ENCODE peak calls at places on chromosomes 5 and 9, in seven cellular contexts. H is glomerular endothelial cell, V is MM.1S, X is amygdala, D is pons, W is fibroblast of gingiva, O is cerebellum. Q is an unnamed sample.
A peak's percentile ranks its signal among the peaks of the same experiment; 100 is the strongest.

GRCh38 chr5:136754216-136754615 is 388.9 kb upstream of the TRPC7 start:
- DNase-seq in H (no peak), V (no peak), X (no peak), D (peak; percentile 54), W (no peak), O (no peak), Q (no peak)

GRCh38 chr9:18665947-18666346 is 192.0 kb downstream of the ADAMTSL1 start:
- DNase-seq in H (no peak), V (no peak), X (no peak), D (no peak), W (peak; percentile 64), O (no peak), Q (no peak)

GRCh38 chr5:15995206-15996052 is 184.2 kb downstream of the MARCHF11 start:
- DNase-seq in H (peak; percentile 51), V (peak; percentile 59), X (no peak), D (peak; percentile 53), W (peak; percentile 30), O (peak; percentile 8), Q (peak; percentile 8)

GRCh38 chr5:128403350-128403749 is 134.7 kb downstream of the FBN2 start:
- DNase-seq in H (no peak), V (no peak), X (no peak), D (no peak), W (no peak), O (no peak), Q (no peak)

GRCh38 chr5:135242021-135242480 is 157.0 kb downstream of the MACROH2A1 start:
- DNase-seq in H (peak; percentile 3), V (no peak), X (no peak), D (no peak), W (peak; percentile 28), O (no peak), Q (no peak)

GRCh38 chr9:133969681-133970580 is 22.2 kb downstream of the VAV2 start:
- DNase-seq in H (no peak), V (no peak), X (no peak), D (no peak), W (no peak), O (no peak), Q (no peak)

GRCh38 chr9:25677301-25678146 is 720 bp downstream of the TUSC1 start:
- DNase-seq in H (no peak), V (no peak), X (peak; percentile 44), D (peak; percentile 71), W (peak; percentile 36), O (peak; percentile 80), Q (no peak)

GRCh38 chr9:117407436-117408022 is 7.3 kb downstream of the ASTN2 start:
- DNase-seq in H (no peak), V (no peak), X (no peak), D (peak; percentile 92), W (no peak), O (peak; percentile 30), Q (no peak)

GRCh38 chr9:109448223-109448622 is 49.9 kb downstream of the PTPN3 start:
- DNase-seq in H (no peak), V (no peak), X (no peak), D (no peak), W (peak; percentile 60), O (no peak), Q (no peak)

GRCh38 chr5:98631311-98632054 is 142.0 kb upstream of the RGMB start:
- DNase-seq in H (no peak), V (no peak), X (no peak), D (no peak), W (peak; percentile 82), O (no peak), Q (no peak)

GRCh38 chr5:93193756-93194155 is 387.3 kb downstream of the NR2F1-AS1 start:
- DNase-seq in H (no peak), V (peak; percentile 63), X (no peak), D (no peak), W (peak; percentile 31), O (no peak), Q (no peak)

GRCh38 chr5:71757590-71758543 is 38.8 kb downstream of the CARTPT start:
- DNase-seq in H (peak; percentile 61), V (peak; percentile 41), X (no peak), D (peak; percentile 75), W (peak; percentile 64), O (peak; percentile 40), Q (peak; percentile 65)

GRCh38 chr5:4375640-4376039 is 764.5 kb upstream of the ADAMTS16 start:
- DNase-seq in H (no peak), V (peak; percentile 11), X (no peak), D (no peak), W (no peak), O (no peak), Q (no peak)

GRCh38 chr5:170312666-170313065 is 15.1 kb upstream of the LCP2 start:
- DNase-seq in H (no peak), V (no peak), X (no peak), D (peak; percentile 54), W (no peak), O (no peak), Q (no peak)

GRCh38 chr9:26169684-26170083 is 491.4 kb upstream of the TUSC1 start:
- DNase-seq in H (no peak), V (no peak), X (no peak), D (no peak), W (no peak), O (no peak), Q (no peak)

GRCh38 chr9:112037281-112038016 is 137.6 kb downstream of the SUSD1 start:
- DNase-seq in H (no peak), V (peak; percentile 73), X (no peak), D (peak; percentile 47), W (peak; percentile 95), O (no peak), Q (no peak)

GRCh38 chr5:90368454-90369246 is 40.9 kb downstream of the CETN3 start:
- DNase-seq in H (no peak), V (no peak), X (no peak), D (no peak), W (no peak), O (no peak), Q (no peak)

GRCh38 chr9:133581553-133582343 is 27.4 kb downstream of the FAM163B start:
- DNase-seq in H (no peak), V (no peak), X (no peak), D (no peak), W (no peak), O (no peak), Q (no peak)

GRCh38 chr5:117131876-117132275 is 557.3 kb upstream of the SEMA6A start:
- DNase-seq in H (no peak), V (no peak), X (no peak), D (peak; percentile 65), W (no peak), O (no peak), Q (no peak)

GRCh38 chr5:160539431-160539830 is 117.8 kb downstream of the PTTG1 start:
- DNase-seq in H (no peak), V (no peak), X (no peak), D (no peak), W (no peak), O (no peak), Q (no peak)

GRCh38 chr9:95229230-95229933 is 88.1 kb downstream of the FANCC start:
- DNase-seq in H (no peak), V (no peak), X (no peak), D (no peak), W (no peak), O (no peak), Q (no peak)

GRCh38 chr5:173823274-173823644 is 64.9 kb upstream of the CPEB4 start:
- DNase-seq in H (no peak), V (no peak), X (no peak), D (no peak), W (no peak), O (no peak), Q (no peak)

GRCh38 chr5:75654693-75655315 is 43.6 kb downstream of the ANKDD1B start:
- DNase-seq in H (no peak), V (no peak), X (no peak), D (no peak), W (no peak), O (no peak), Q (no peak)

GRCh38 chr9:121943463-121943862 is 149.6 kb downstream of the TTLL11 start:
- DNase-seq in H (no peak), V (no peak), X (no peak), D (no peak), W (no peak), O (no peak), Q (no peak)

GRCh38 chr9:126690431-126691051 is 76.8 kb downstream of the LMX1B start:
- DNase-seq in H (no peak), V (peak; percentile 39), X (no peak), D (no peak), W (no peak), O (no peak), Q (no peak)

GRCh38 chr9:137397675-137398423 is 25.1 kb downstream of the EXD3 start:
- DNase-seq in H (no peak), V (no peak), X (no peak), D (no peak), W (no peak), O (no peak), Q (no peak)

GRCh38 chr9:132231019-132231701 is 69.3 kb downstream of the NTNG2 start:
- DNase-seq in H (no peak), V (no peak), X (no peak), D (no peak), W (no peak), O (no peak), Q (no peak)

GRCh38 chr5:79689541-79690466 is at the start of gene CMYA5:
- DNase-seq in H (no peak), V (no peak), X (no peak), D (no peak), W (peak; percentile 47), O (no peak), Q (no peak)

GRCh38 chr5:109844148-109844547 is 154.4 kb downstream of the MAN2A1 start:
- DNase-seq in H (no peak), V (no peak), X (no peak), D (no peak), W (no peak), O (no peak), Q (no peak)

GRCh38 chr5:102858221-102858620 is 103.1 kb downstream of the PAM start:
- DNase-seq in H (no peak), V (no peak), X (no peak), D (no peak), W (no peak), O (no peak), Q (no peak)

GRCh38 chr5:119304439-119304838 is 51.4 kb upstream of the TNFAIP8 start:
- DNase-seq in H (no peak), V (no peak), X (no peak), D (no peak), W (no peak), O (no peak), Q (no peak)